ENCODE peak calls at places on chromosome 13, in ten cellular contexts. One of them, this sample, is unnamed.

GRCh38 chr13:34750078-34750703 is 191.9 kb upstream of the NBEA start:
- DNase-seq in tibial artery: no peak
- DNase-seq in uterus: peak
- DNase-seq in OCI-LY7: no peak
- DNase-seq in colonic mucosa: no peak
- DNase-seq in esophagus squamous epithelium: no peak
- DNase-seq in pancreas: peak
- DNase-seq in Peyer's patch: no peak
- DNase-seq in body of pancreas: peak
- DNase-seq in neural progenitor cell: peak
- DNase-seq in this sample: peak

GRCh38 chr13:99481357-99481756 is 19.9 kb upstream of the TM9SF2 start:
- DNase-seq in tibial artery: no peak
- DNase-seq in uterus: no peak
- DNase-seq in OCI-LY7: no peak
- DNase-seq in colonic mucosa: no peak
- DNase-seq in esophagus squamous epithelium: no peak
- DNase-seq in pancreas: no peak
- DNase-seq in Peyer's patch: no peak
- DNase-seq in body of pancreas: no peak
- DNase-seq in neural progenitor cell: no peak
- DNase-seq in this sample: no peak

GRCh38 chr13:112601351-112601750 is 13.4 kb upstream of the TUBGCP3 start:
- DNase-seq in tibial artery: no peak
- DNase-seq in uterus: no peak
- DNase-seq in OCI-LY7: no peak
- DNase-seq in colonic mucosa: no peak
- DNase-seq in esophagus squamous epithelium: no peak
- DNase-seq in pancreas: no peak
- DNase-seq in Peyer's patch: no peak
- DNase-seq in body of pancreas: no peak
- DNase-seq in neural progenitor cell: no peak
- DNase-seq in this sample: no peak

GRCh38 chr13:48188640-48189039 is 44.4 kb upstream of the ITM2B start:
- DNase-seq in tibial artery: no peak
- DNase-seq in uterus: no peak
- DNase-seq in OCI-LY7: no peak
- DNase-seq in colonic mucosa: no peak
- DNase-seq in esophagus squamous epithelium: no peak
- DNase-seq in pancreas: no peak
- DNase-seq in Peyer's patch: no peak
- DNase-seq in body of pancreas: no peak
- DNase-seq in neural progenitor cell: no peak
- DNase-seq in this sample: no peak

GRCh38 chr13:57740719-57741118 is 109.2 kb downstream of the PCDH17 start:
- DNase-seq in tibial artery: no peak
- DNase-seq in uterus: no peak
- DNase-seq in OCI-LY7: no peak
- DNase-seq in colonic mucosa: no peak
- DNase-seq in esophagus squamous epithelium: no peak
- DNase-seq in pancreas: no peak
- DNase-seq in Peyer's patch: no peak
- DNase-seq in body of pancreas: no peak
- DNase-seq in neural progenitor cell: no peak
- DNase-seq in this sample: no peak

GRCh38 chr13:28819748-28820098 is 416 bp upstream of the MTUS2 start:
- DNase-seq in tibial artery: no peak
- DNase-seq in uterus: no peak
- DNase-seq in OCI-LY7: no peak
- DNase-seq in colonic mucosa: peak
- DNase-seq in esophagus squamous epithelium: no peak
- DNase-seq in pancreas: peak
- DNase-seq in Peyer's patch: no peak
- DNase-seq in body of pancreas: peak
- DNase-seq in neural progenitor cell: peak
- DNase-seq in this sample: peak

GRCh38 chr13:110626510-110626909 is 11.2 kb downstream of the NAXD start:
- DNase-seq in tibial artery: no peak
- DNase-seq in uterus: no peak
- DNase-seq in OCI-LY7: no peak
- DNase-seq in colonic mucosa: no peak
- DNase-seq in esophagus squamous epithelium: no peak
- DNase-seq in pancreas: no peak
- DNase-seq in Peyer's patch: no peak
- DNase-seq in body of pancreas: no peak
- DNase-seq in neural progenitor cell: no peak
- DNase-seq in this sample: no peak

GRCh38 chr13:97257800-97258799 is 36.0 kb downstream of the MBNL2 start:
- DNase-seq in tibial artery: peak
- DNase-seq in uterus: peak
- DNase-seq in OCI-LY7: no peak
- DNase-seq in colonic mucosa: no peak
- DNase-seq in esophagus squamous epithelium: no peak
- DNase-seq in pancreas: peak
- DNase-seq in Peyer's patch: no peak
- DNase-seq in body of pancreas: peak
- DNase-seq in neural progenitor cell: peak
- DNase-seq in this sample: peak

GRCh38 chr13:29654384-29654783 is 58.9 kb upstream of the SLC7A1 start:
- DNase-seq in tibial artery: no peak
- DNase-seq in uterus: no peak
- DNase-seq in OCI-LY7: no peak
- DNase-seq in colonic mucosa: no peak
- DNase-seq in esophagus squamous epithelium: no peak
- DNase-seq in pancreas: no peak
- DNase-seq in Peyer's patch: no peak
- DNase-seq in body of pancreas: no peak
- DNase-seq in neural progenitor cell: no peak
- DNase-seq in this sample: no peak

GRCh38 chr13:24276310-24276709 is 33.1 kb upstream of the C1QTNF9 start:
- DNase-seq in tibial artery: no peak
- DNase-seq in uterus: no peak
- DNase-seq in OCI-LY7: no peak
- DNase-seq in colonic mucosa: no peak
- DNase-seq in esophagus squamous epithelium: no peak
- DNase-seq in pancreas: no peak
- DNase-seq in Peyer's patch: no peak
- DNase-seq in body of pancreas: no peak
- DNase-seq in neural progenitor cell: no peak
- DNase-seq in this sample: no peak

GRCh38 chr13:114275309-114275708 is 6.1 kb upstream of the UPF3A start:
- DNase-seq in tibial artery: peak
- DNase-seq in uterus: no peak
- DNase-seq in OCI-LY7: no peak
- DNase-seq in colonic mucosa: no peak
- DNase-seq in esophagus squamous epithelium: no peak
- DNase-seq in pancreas: no peak
- DNase-seq in Peyer's patch: no peak
- DNase-seq in body of pancreas: peak
- DNase-seq in neural progenitor cell: no peak
- DNase-seq in this sample: no peak

GRCh38 chr13:112857914-112858490 is 111.0 kb upstream of the MCF2L start:
- DNase-seq in tibial artery: no peak
- DNase-seq in uterus: peak
- DNase-seq in OCI-LY7: no peak
- DNase-seq in colonic mucosa: no peak
- DNase-seq in esophagus squamous epithelium: no peak
- DNase-seq in pancreas: no peak
- DNase-seq in Peyer's patch: no peak
- DNase-seq in body of pancreas: no peak
- DNase-seq in neural progenitor cell: no peak
- DNase-seq in this sample: no peak

GRCh38 chr13:78601124-78601885 is 2.0 kb downstream of the POU4F1 start:
- DNase-seq in tibial artery: no peak
- DNase-seq in uterus: no peak
- DNase-seq in OCI-LY7: no peak
- DNase-seq in colonic mucosa: no peak
- DNase-seq in esophagus squamous epithelium: no peak
- DNase-seq in pancreas: no peak
- DNase-seq in Peyer's patch: no peak
- DNase-seq in body of pancreas: no peak
- DNase-seq in neural progenitor cell: peak
- DNase-seq in this sample: no peak

GRCh38 chr13:108980237-108980636 is 350.8 kb downstream of the MYO16 start:
- DNase-seq in tibial artery: no peak
- DNase-seq in uterus: no peak
- DNase-seq in OCI-LY7: no peak
- DNase-seq in colonic mucosa: no peak
- DNase-seq in esophagus squamous epithelium: no peak
- DNase-seq in pancreas: no peak
- DNase-seq in Peyer's patch: no peak
- DNase-seq in body of pancreas: no peak
- DNase-seq in neural progenitor cell: no peak
- DNase-seq in this sample: no peak

GRCh38 chr13:41651413-41652068 is 194.2 kb downstream of the RGCC start:
- DNase-seq in tibial artery: no peak
- DNase-seq in uterus: no peak
- DNase-seq in OCI-LY7: no peak
- DNase-seq in colonic mucosa: no peak
- DNase-seq in esophagus squamous epithelium: no peak
- DNase-seq in pancreas: no peak
- DNase-seq in Peyer's patch: no peak
- DNase-seq in body of pancreas: no peak
- DNase-seq in neural progenitor cell: no peak
- DNase-seq in this sample: no peak

GRCh38 chr13:41655997-41656396 is 198.6 kb downstream of the RGCC start:
- DNase-seq in tibial artery: no peak
- DNase-seq in uterus: no peak
- DNase-seq in OCI-LY7: no peak
- DNase-seq in colonic mucosa: no peak
- DNase-seq in esophagus squamous epithelium: no peak
- DNase-seq in pancreas: no peak
- DNase-seq in Peyer's patch: no peak
- DNase-seq in body of pancreas: no peak
- DNase-seq in neural progenitor cell: no peak
- DNase-seq in this sample: no peak

GRCh38 chr13:41652735-41653361 is 195.5 kb downstream of the RGCC start:
- DNase-seq in tibial artery: no peak
- DNase-seq in uterus: no peak
- DNase-seq in OCI-LY7: peak
- DNase-seq in colonic mucosa: no peak
- DNase-seq in esophagus squamous epithelium: no peak
- DNase-seq in pancreas: no peak
- DNase-seq in Peyer's patch: no peak
- DNase-seq in body of pancreas: peak
- DNase-seq in neural progenitor cell: peak
- DNase-seq in this sample: peak

GRCh38 chr13:41658057-41658642 is 200.8 kb downstream of the RGCC start:
- DNase-seq in tibial artery: no peak
- DNase-seq in uterus: no peak
- DNase-seq in OCI-LY7: no peak
- DNase-seq in colonic mucosa: no peak
- DNase-seq in esophagus squamous epithelium: no peak
- DNase-seq in pancreas: no peak
- DNase-seq in Peyer's patch: no peak
- DNase-seq in body of pancreas: no peak
- DNase-seq in neural progenitor cell: no peak
- DNase-seq in this sample: no peak

DNA sequence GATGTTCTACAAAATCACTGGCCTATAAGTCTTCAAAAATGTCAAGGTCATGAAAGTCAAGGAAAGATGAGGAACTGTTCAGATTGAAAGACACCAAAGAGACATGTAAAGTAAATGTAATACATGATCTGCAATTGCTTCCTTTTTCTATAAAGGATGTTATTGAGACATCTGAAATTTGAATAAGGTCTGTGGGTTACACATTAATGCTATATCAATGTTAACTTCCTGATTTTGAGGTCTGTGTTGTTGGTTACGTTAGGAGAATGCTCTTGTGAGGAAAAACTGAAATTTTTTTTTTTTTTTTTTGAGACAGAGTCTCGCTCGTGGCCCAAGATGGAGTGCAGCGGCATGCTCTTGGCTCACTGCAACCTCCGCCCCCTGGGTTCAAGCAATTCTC is 197.4 kb downstream of the RGCC start:
- DNase-seq in tibial artery: no peak
- DNase-seq in uterus: no peak
- DNase-seq in OCI-LY7: peak
- DNase-seq in colonic mucosa: no peak
- DNase-seq in esophagus squamous epithelium: no peak
- DNase-seq in pancreas: no peak
- DNase-seq in Peyer's patch: no peak
- DNase-seq in body of pancreas: no peak
- DNase-seq in neural progenitor cell: no peak
- DNase-seq in this sample: no peak
- H3K27ac ChIP-seq in tibial artery: no peak
- H3K27ac ChIP-seq in uterus: no peak
- H3K27ac ChIP-seq in OCI-LY7: peak
- H3K27ac ChIP-seq in colonic mucosa: no peak
- H3K27ac ChIP-seq in esophagus squamous epithelium: no peak
- H3K27ac ChIP-seq in pancreas: no peak
- H3K27ac ChIP-seq in Peyer's patch: no peak
- H3K27ac ChIP-seq in body of pancreas: no peak
- H3K27ac ChIP-seq in neural progenitor cell: no peak
- H3K27ac ChIP-seq in this sample: no peak

GRCh38 chr13:107124129-107124718 is 556.3 kb upstream of the ARGLU1 start:
- DNase-seq in tibial artery: no peak
- DNase-seq in uterus: no peak
- DNase-seq in OCI-LY7: peak
- DNase-seq in colonic mucosa: no peak
- DNase-seq in esophagus squamous epithelium: no peak
- DNase-seq in pancreas: no peak
- DNase-seq in Peyer's patch: no peak
- DNase-seq in body of pancreas: no peak
- DNase-seq in neural progenitor cell: peak
- DNase-seq in this sample: no peak
- TF ChIP-seq CTCF in tibial artery: peak
- TF ChIP-seq CTCF in uterus: peak
- TF ChIP-seq CTCF in OCI-LY7: peak
- TF ChIP-seq CTCF in colonic mucosa: peak
- TF ChIP-seq CTCF in esophagus squamous epithelium: peak
- TF ChIP-seq CTCF in pancreas: peak
- TF ChIP-seq CTCF in Peyer's patch: peak
- TF ChIP-seq CTCF in body of pancreas: peak
- TF ChIP-seq CTCF in neural progenitor cell: peak
- TF ChIP-seq CTCF in this sample: peak

GRCh38 chr13:102182170-102182569 is 219.7 kb downstream of the FGF14 start:
- DNase-seq in tibial artery: no peak
- DNase-seq in uterus: no peak
- DNase-seq in OCI-LY7: no peak
- DNase-seq in colonic mucosa: no peak
- DNase-seq in esophagus squamous epithelium: no peak
- DNase-seq in pancreas: no peak
- DNase-seq in Peyer's patch: no peak
- DNase-seq in body of pancreas: no peak
- DNase-seq in neural progenitor cell: no peak
- DNase-seq in this sample: no peak
- H3K4me3 ChIP-seq in tibial artery: no peak
- H3K4me3 ChIP-seq in uterus: no peak
- H3K4me3 ChIP-seq in OCI-LY7: no peak
- H3K4me3 ChIP-seq in colonic mucosa: no peak
- H3K4me3 ChIP-seq in esophagus squamous epithelium: no peak
- H3K4me3 ChIP-seq in pancreas: no peak
- H3K4me3 ChIP-seq in Peyer's patch: no peak
- H3K4me3 ChIP-seq in body of pancreas: no peak
- H3K4me3 ChIP-seq in neural progenitor cell: no peak
- H3K4me3 ChIP-seq in this sample: no peak

DNA sequence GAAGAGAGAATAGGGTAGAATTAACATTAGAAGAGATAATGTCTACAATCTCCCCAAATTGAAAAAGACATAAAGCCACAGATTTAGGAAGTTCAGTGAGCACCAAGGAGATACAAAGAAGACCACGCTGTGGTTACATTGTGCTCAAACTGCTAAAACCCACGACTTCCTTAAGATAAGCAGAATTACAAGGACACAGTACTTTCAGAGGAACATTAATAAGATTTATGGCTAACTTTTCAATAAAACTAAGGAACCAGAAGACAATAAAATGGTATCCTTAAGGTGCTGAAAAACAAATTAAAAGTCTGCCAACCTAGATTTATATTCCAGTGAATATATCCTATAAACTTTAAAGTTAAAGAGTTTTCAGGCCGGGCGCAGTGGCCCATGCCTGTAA is 7.4 kb upstream of the IL17D start:
- DNase-seq in tibial artery: no peak
- DNase-seq in uterus: no peak
- DNase-seq in OCI-LY7: no peak
- DNase-seq in colonic mucosa: no peak
- DNase-seq in esophagus squamous epithelium: no peak
- DNase-seq in pancreas: no peak
- DNase-seq in Peyer's patch: no peak
- DNase-seq in body of pancreas: no peak
- DNase-seq in neural progenitor cell: no peak
- DNase-seq in this sample: no peak
- H3K27ac ChIP-seq in tibial artery: no peak
- H3K27ac ChIP-seq in uterus: no peak
- H3K27ac ChIP-seq in OCI-LY7: no peak
- H3K27ac ChIP-seq in colonic mucosa: no peak
- H3K27ac ChIP-seq in esophagus squamous epithelium: no peak
- H3K27ac ChIP-seq in pancreas: no peak
- H3K27ac ChIP-seq in Peyer's patch: no peak
- H3K27ac ChIP-seq in body of pancreas: no peak
- H3K27ac ChIP-seq in neural progenitor cell: no peak
- H3K27ac ChIP-seq in this sample: no peak

This sample was measured in adrenal gland.